ENCODE peak calls at places on chromosomes 2 and 18, in six cellular contexts. C, L, J, P, U and Q are unnamed samples.

GRCh38 chr2:86337235-86338099 is at the start of gene REEP1:
- DNase-seq in J (peak), C (peak), P (peak), L (no peak), U (no peak), Q (no peak)

GRCh38 chr2:174577967-174578589 is 19.5 kb downstream of the WIPF1 start:
- DNase-seq in U (no peak), C (peak), J (peak), L (peak), P (no peak), Q (no peak)

GRCh38 chr2:241804326-241805276 is 4.4 kb upstream of the NEU4 start:
- DNase-seq in L (no peak), P (peak), J (peak), C (no peak), U (no peak), Q (no peak)

GRCh38 chr2:216555274-216555673 is 56.6 kb downstream of the RPL37A start:
- DNase-seq in L (peak), C (peak), U (no peak), J (no peak), P (no peak), Q (no peak)

GRCh38 chr2:37839991-37840390 is 85.1 kb upstream of the RMDN2 start:
- DNase-seq in J (no peak), U (no peak), L (no peak), P (no peak), C (no peak), Q (no peak)

GRCh38 chr18:23814977-23815614 is 125.8 kb downstream of the LAMA3 start:
- DNase-seq in P (no peak), L (no peak), J (no peak), C (no peak), U (no peak), Q (no peak)

GRCh38 chr2:120379916-120380893 is 34.3 kb downstream of the INHBB start:
- DNase-seq in J (no peak), C (no peak), U (no peak), L (no peak), P (no peak), Q (no peak)

GRCh38 chr18:75205760-75206109 is 3.2 kb downstream of the PTGR3 start:
- DNase-seq in L (peak), J (no peak), C (no peak), P (no peak), U (no peak), Q (no peak)

GRCh38 chr18:59748628-59749360 is 51.6 kb upstream of the CCBE1 start:
- DNase-seq in L (peak), J (peak), U (no peak), C (no peak), P (no peak), Q (no peak)

GRCh38 chr18:47999801-48000248 is 69.4 kb upstream of the SMAD2 start:
- DNase-seq in C (no peak), J (no peak), U (no peak), P (no peak), L (no peak), Q (no peak)

GRCh38 chr2:165013944-165014619 is 58.8 kb upstream of the SLC38A11 start:
- DNase-seq in P (no peak), C (no peak), L (no peak), J (no peak), U (no peak), Q (no peak)

GRCh38 chr18:79567481-79568147 is 112.0 kb upstream of the CTDP1 start:
- DNase-seq in P (peak), L (peak), U (no peak), J (peak), C (peak), Q (no peak)

GRCh38 chr2:65939687-65940086 is 495.2 kb upstream of the MEIS1 start:
- DNase-seq in U (no peak), J (no peak), C (no peak), P (no peak), L (no peak), Q (no peak)

GRCh38 chr2:169276045-169276444 is 86.3 kb downstream of the LRP2 start:
- DNase-seq in P (no peak), U (no peak), J (no peak), C (no peak), L (no peak), Q (no peak)